ENCODE peak calls at places on chromosomes 3 and 15, in seven cellular contexts. X is MM.1S, D is HCT116, E is GM23338, A is SK-N-SH, J is hepatocyte, W is PC-3. K is an unnamed sample. For H3K36me3 and H3K27me3, the result is how much of the 10 kb centered on the place peaks cover.

GRCh38 chr3:139318431-139318816 is 25.4 kb upstream of the MRPS22 start:
- DNase-seq in X (no peak), D (no peak), E (no peak), A (peak), J (no peak), W (no peak), K (no peak)

GRCh38 chr3:45234250-45234649 is 8.2 kb upstream of the TMEM158 start:
- DNase-seq in X (no peak), D (no peak), E (no peak), A (no peak), J (no peak), W (peak), K (no peak)

GRCh38 chr3:126696701-126697267 is 7.3 kb upstream of the CHCHD6 start:
- DNase-seq in X (no peak), D (no peak), E (no peak), A (no peak), J (no peak), W (no peak), K (no peak)

GRCh38 chr3:16768956-16769355 is 115.8 kb upstream of the PLCL2 start:
- DNase-seq in X (no peak), D (no peak), E (peak), A (no peak), J (no peak), W (peak), K (peak)

GRCh38 chr3:177772908-177773557 is 575.8 kb upstream of the TBL1XR1 start:
- DNase-seq in X (peak), D (no peak), E (no peak), A (no peak), J (no peak), W (no peak), K (no peak)

GRCh38 chr15:88243895-88244787 is 12.4 kb downstream of the NTRK3 start:
- DNase-seq in X (peak), D (peak), E (peak), A (peak), J (peak), W (peak), K (peak)

GRCh38 chr3:97409612-97410011 is 354.9 kb upstream of the ARL6 start:
- DNase-seq in X (no peak), D (no peak), E (no peak), A (no peak), J (no peak), W (no peak), K (no peak)

GRCh38 chr3:73529280-73530029 is 95.3 kb downstream of the PDZRN3 start:
- DNase-seq in X (no peak), D (no peak), E (no peak), A (no peak), J (no peak), W (no peak), K (peak)

GRCh38 chr15:42836251-42836650 is 84.3 kb downstream of the TTBK2 start:
- DNase-seq in X (no peak), D (no peak), E (no peak), A (no peak), J (no peak), W (no peak), K (no peak)

GRCh38 chr15:81006124-81006523 is 5.4 kb downstream of the TLNRD1 start:
- DNase-seq in X (no peak), D (no peak), E (no peak), A (no peak), J (no peak), W (no peak), K (no peak)

GRCh38 chr3:130709671-130710070 is 37.0 kb downstream of the PIK3R4 start:
- DNase-seq in X (no peak), D (no peak), E (no peak), A (no peak), J (no peak), W (no peak), K (no peak)

GRCh38 chr15:101660005-101660404 is 7.8 kb upstream of the TM2D3 start:
- DNase-seq in X (no peak), D (no peak), E (no peak), A (no peak), J (no peak), W (no peak), K (no peak)

GRCh38 chr3:12952322-12953200 is 111.2 kb upstream of the RPL32 start:
- DNase-seq in X (no peak), D (no peak), E (no peak), A (no peak), J (no peak), W (no peak), K (no peak)

GRCh38 chr3:189981668-189982067 is 139.0 kb downstream of the P3H2 start:
- DNase-seq in X (no peak), D (no peak), E (no peak), A (no peak), J (no peak), W (peak), K (no peak)

GRCh38 chr3:42098171-42098570 is 7.0 kb downstream of the TRAK1 start:
- DNase-seq in X (no peak), D (no peak), E (no peak), A (no peak), J (no peak), W (no peak), K (no peak)

GRCh38 chr3:131608741-131609140 is 106.0 kb upstream of the MRPL3 start:
- DNase-seq in X (no peak), D (no peak), E (no peak), A (no peak), J (no peak), W (no peak), K (no peak)

GRCh38 chr3:150129181-150129580 is 158.5 kb upstream of the PFN2 start:
- DNase-seq in X (no peak), D (no peak), E (no peak), A (no peak), J (no peak), W (no peak), K (no peak)

GRCh38 chr3:195579281-195579680 is 4.5 kb downstream of the APOD start:
- DNase-seq in X (no peak), D (no peak), E (no peak), A (no peak), J (no peak), W (no peak), K (no peak)

GRCh38 chr15:41417418-41417811 is 520 bp downstream of the RTF1 start:
- DNase-seq in X (no peak), D (no peak), E (peak), A (peak), J (peak), W (peak), K (peak)

GRCh38 chr3:37056826-37057225 is 63.5 kb downstream of the MLH1 start:
- DNase-seq in X (no peak), D (no peak), E (no peak), A (no peak), J (no peak), W (no peak), K (no peak)

GRCh38 chr15:41570764-41571163 is 11.8 kb downstream of the TYRO3 start:
- DNase-seq in X (no peak), D (no peak), E (no peak), A (no peak), J (no peak), W (no peak), K (no peak)

GRCh38 chr3:189961525-189962161 is 159.1 kb downstream of the P3H2 start:
- DNase-seq in X (peak), D (peak), E (peak), A (peak), J (peak), W (peak), K (peak)

GRCh38 chr3:60577601-60578000 is 673.7 kb downstream of the FHIT start:
- DNase-seq in X (no peak), D (no peak), E (no peak), A (no peak), J (no peak), W (no peak), K (no peak)

GRCh38 chr3:60582285-60582684 is 669.0 kb downstream of the FHIT start:
- DNase-seq in X (no peak), D (no peak), E (peak), A (no peak), J (peak), W (peak), K (no peak)

GRCh38 chr3:60580826-60581225 is 670.4 kb downstream of the FHIT start:
- DNase-seq in X (no peak), D (no peak), E (no peak), A (no peak), J (no peak), W (no peak), K (no peak)

GRCh38 chr3:60578936-60579335 is 672.3 kb downstream of the FHIT start:
- DNase-seq in X (no peak), D (no peak), E (no peak), A (no peak), J (no peak), W (peak), K (no peak)

DNA sequence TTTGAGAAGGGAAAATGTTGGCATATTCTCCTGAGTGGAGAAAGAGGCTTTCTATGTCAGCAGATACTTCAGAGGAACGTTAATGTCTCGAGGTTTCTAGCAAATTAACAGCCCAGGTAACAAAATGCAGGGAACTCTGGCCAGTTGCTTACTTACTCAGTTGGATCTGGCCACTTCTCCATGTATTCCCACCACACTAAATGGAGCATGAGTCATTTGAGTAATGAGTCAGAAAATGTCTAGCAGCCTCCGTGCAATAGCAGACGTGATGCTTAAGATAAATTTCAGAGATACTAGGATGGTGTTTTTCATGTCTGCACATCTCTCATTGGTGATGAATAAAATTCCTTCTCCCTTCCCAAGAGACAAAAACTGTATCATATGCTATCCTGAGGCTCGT is 671.5 kb downstream of the FHIT start:
- DNase-seq in X (no peak), D (no peak), E (no peak), A (peak), J (peak), W (peak), K (no peak)
- TF ChIP-seq EZH2phosphoT487 in X (no peak), D (no peak), E (no peak), A (no peak), J (no peak), W (no peak), K (no peak)

GRCh38 chr3:197690754-197691153 is 46.0 kb downstream of the RUBCN start:
- DNase-seq in X (no peak), D (no peak), E (no peak), A (no peak), J (no peak), W (no peak), K (no peak)

GRCh38 chr3:197692641-197693040 is 44.1 kb downstream of the RUBCN start:
- DNase-seq in X (no peak), D (no peak), E (no peak), A (no peak), J (no peak), W (no peak), K (no peak)

GRCh38 chr3:197700095-197700494 is 36.6 kb downstream of the RUBCN start:
- DNase-seq in X (no peak), D (no peak), E (no peak), A (no peak), J (no peak), W (no peak), K (no peak)

GRCh38 chr3:197697355-197697754 is 39.3 kb downstream of the RUBCN start:
- DNase-seq in X (no peak), D (no peak), E (no peak), A (no peak), J (no peak), W (no peak), K (no peak)

GRCh38 chr3:197694251-197694650 is 42.5 kb downstream of the RUBCN start:
- DNase-seq in X (no peak), D (no peak), E (no peak), A (no peak), J (no peak), W (no peak), K (no peak)
- H3K36me3 ChIP-seq in X (under half), D (under half), E (under half), A (half or more), J (under half), W (under half), K (under half)

GRCh38 chr3:87489892-87490291 is 213.5 kb upstream of the POU1F1 start:
- DNase-seq in X (no peak), D (no peak), E (no peak), A (no peak), J (no peak), W (no peak), K (no peak)
- H3K27me3 ChIP-seq in X (under half), D (under half), E (under half), A (under half), J (under half), W (under half), K (under half)

GRCh38 chr15:22265056-22265945 is 185.0 kb downstream of the OR4M2 start:
- DNase-seq in X (no peak), D (no peak), E (no peak), A (no peak), J (no peak), W (no peak), K (no peak)
- TF ChIP-seq EZH2phosphoT487 in X (no peak), D (no peak), E (no peak), A (no peak), J (no peak), W (no peak), K (no peak)

DNA sequence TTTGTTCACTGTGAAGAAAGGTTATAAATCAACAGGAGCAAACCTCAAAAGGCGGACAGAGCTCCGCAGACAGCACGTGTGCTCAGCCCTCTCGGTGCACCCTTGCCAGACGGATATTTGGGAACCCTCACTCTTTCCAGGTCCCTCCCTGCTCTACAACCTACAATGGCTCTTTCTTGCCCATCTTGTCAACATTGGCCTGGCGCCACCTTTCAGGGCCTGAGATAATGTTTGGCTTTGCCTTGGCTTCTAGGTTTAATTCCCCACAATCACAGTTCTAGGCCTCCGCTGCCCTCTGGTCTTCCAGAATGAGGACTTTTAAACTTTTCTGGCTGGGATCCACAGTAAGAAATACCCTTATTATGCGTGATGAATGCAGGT is 21.9 kb downstream of the THSD4 start:
- DNase-seq in X (no peak), D (no peak), E (no peak), A (no peak), J (no peak), W (no peak), K (no peak)
- H3K36me3 ChIP-seq in X (under half), D (under half), E (under half), A (under half), J (under half), W (under half), K (under half)

DNA sequence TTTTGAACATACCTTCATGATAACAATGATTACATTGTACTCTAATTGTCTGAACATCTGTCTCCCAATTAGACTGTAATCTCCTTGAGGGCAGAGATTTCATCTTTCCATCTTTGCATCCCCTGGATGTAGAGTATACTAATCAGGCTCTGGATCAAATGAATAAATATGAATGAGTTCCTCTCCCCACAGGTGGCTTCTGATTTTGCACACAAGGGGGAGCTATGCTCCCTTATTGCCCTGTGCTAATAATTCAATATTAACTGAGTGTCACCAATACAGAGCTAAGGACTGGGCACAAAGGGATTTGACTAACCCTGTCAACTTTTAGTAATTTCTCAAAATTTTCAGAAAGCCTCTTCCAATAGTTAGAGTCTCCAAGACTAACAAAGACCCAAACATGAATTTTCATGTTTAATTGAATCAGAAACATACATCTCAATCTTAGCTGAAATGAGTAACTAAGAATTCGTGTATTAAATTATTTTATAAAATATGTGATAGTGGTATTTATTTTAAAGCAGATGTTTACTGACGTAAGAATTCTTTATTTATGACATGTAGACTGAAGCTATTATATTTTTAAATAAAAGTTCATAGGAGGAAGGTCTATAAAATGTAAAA is 3.0 kb downstream of the DUOXA1 start:
- DNase-seq in X (peak), D (peak), E (peak), A (no peak), J (no peak), W (peak), K (peak)
- H3K27me3 ChIP-seq in X (under half), D (under half), E (half or more), A (under half), J (half or more), W (under half), K (half or more)